ENCODE peak calls at places on chromosomes 5 and 9, in five cellular contexts. One of them, this sample, is unnamed.

GRCh38 chr9:38120961-38121360 is 51.9 kb upstream of the SHB start:
- DNase-seq in A549: no peak
- DNase-seq in esophagus muscularis mucosa: no peak
- DNase-seq in IMR-90: no peak
- DNase-seq in colonic mucosa: no peak
- DNase-seq in this sample: peak

GRCh38 chr5:153147891-153148623 is 342.4 kb upstream of the GRIA1 start:
- DNase-seq in A549: peak
- DNase-seq in esophagus muscularis mucosa: no peak
- DNase-seq in IMR-90: no peak
- DNase-seq in colonic mucosa: no peak
- DNase-seq in this sample: no peak

GRCh38 chr5:132462856-132463745 is 27.5 kb downstream of the IRF1 start:
- DNase-seq in A549: no peak
- DNase-seq in esophagus muscularis mucosa: no peak
- DNase-seq in IMR-90: no peak
- DNase-seq in colonic mucosa: no peak
- DNase-seq in this sample: no peak

GRCh38 chr5:124057161-124057814 is 545.3 kb downstream of the CSNK1G3 start:
- DNase-seq in A549: no peak
- DNase-seq in esophagus muscularis mucosa: no peak
- DNase-seq in IMR-90: no peak
- DNase-seq in colonic mucosa: peak
- DNase-seq in this sample: peak

GRCh38 chr9:84756156-84756555 is 86.6 kb downstream of the NTRK2 start:
- DNase-seq in A549: no peak
- DNase-seq in esophagus muscularis mucosa: no peak
- DNase-seq in IMR-90: no peak
- DNase-seq in colonic mucosa: no peak
- DNase-seq in this sample: no peak

GRCh38 chr5:142981475-142981874 is 211.3 kb downstream of the ARHGAP26 start:
- DNase-seq in A549: no peak
- DNase-seq in esophagus muscularis mucosa: no peak
- DNase-seq in IMR-90: no peak
- DNase-seq in colonic mucosa: no peak
- DNase-seq in this sample: no peak

GRCh38 chr5:28523887-28524637 is 1485.7 kb upstream of the CDH9 start:
- DNase-seq in A549: peak
- DNase-seq in esophagus muscularis mucosa: no peak
- DNase-seq in IMR-90: peak
- DNase-seq in colonic mucosa: no peak
- DNase-seq in this sample: no peak

GRCh38 chr5:163595851-163596399 is 90.5 kb downstream of the MAT2B start:
- DNase-seq in A549: no peak
- DNase-seq in esophagus muscularis mucosa: no peak
- DNase-seq in IMR-90: no peak
- DNase-seq in colonic mucosa: no peak
- DNase-seq in this sample: no peak

GRCh38 chr9:93663877-93664548 is 87.6 kb downstream of the PHF2 start:
- DNase-seq in A549: no peak
- DNase-seq in esophagus muscularis mucosa: no peak
- DNase-seq in IMR-90: no peak
- DNase-seq in colonic mucosa: no peak
- DNase-seq in this sample: peak

GRCh38 chr5:127615916-127616315 is 33.0 kb upstream of the CTXN3 start:
- DNase-seq in A549: no peak
- DNase-seq in esophagus muscularis mucosa: no peak
- DNase-seq in IMR-90: peak
- DNase-seq in colonic mucosa: no peak
- DNase-seq in this sample: no peak

GRCh38 chr9:70143394-70144130 is 99.9 kb downstream of the MAMDC2 start:
- DNase-seq in A549: no peak
- DNase-seq in esophagus muscularis mucosa: no peak
- DNase-seq in IMR-90: peak
- DNase-seq in colonic mucosa: no peak
- DNase-seq in this sample: no peak

DNA sequence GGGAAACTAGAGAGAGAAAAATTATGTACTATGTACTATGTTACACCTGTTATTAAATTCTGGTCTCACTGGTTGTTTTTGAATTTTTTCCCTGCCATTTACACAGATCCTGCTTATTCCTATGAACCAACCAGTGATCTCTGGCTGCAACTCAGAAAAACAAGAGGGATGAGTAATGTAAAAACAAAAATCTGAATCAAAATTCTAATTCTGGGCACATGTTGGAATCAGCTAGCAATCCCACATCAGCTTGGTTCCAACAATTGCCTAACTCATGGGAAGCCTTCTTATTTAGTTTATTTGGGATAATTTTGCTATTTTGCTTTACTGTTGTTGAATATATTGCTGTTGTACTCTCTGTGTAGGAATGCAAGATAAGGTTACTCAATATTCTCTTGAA is 78.3 kb downstream of the PLK2 start:
- DNase-seq in A549: no peak
- DNase-seq in esophagus muscularis mucosa: no peak
- DNase-seq in IMR-90: no peak
- DNase-seq in colonic mucosa: no peak
- DNase-seq in this sample: no peak
- H3K4me3 ChIP-seq in A549: no peak
- H3K4me3 ChIP-seq in esophagus muscularis mucosa: no peak
- H3K4me3 ChIP-seq in IMR-90: no peak
- H3K4me3 ChIP-seq in colonic mucosa: no peak
- H3K4me3 ChIP-seq in this sample: no peak

GRCh38 chr9:95679874-95680273 is 163.1 kb upstream of the PTCH1 start:
- DNase-seq in A549: no peak
- DNase-seq in esophagus muscularis mucosa: no peak
- DNase-seq in IMR-90: no peak
- DNase-seq in colonic mucosa: no peak
- DNase-seq in this sample: no peak
- TF ChIP-seq CTCF in A549: no peak
- TF ChIP-seq CTCF in esophagus muscularis mucosa: no peak
- TF ChIP-seq CTCF in IMR-90: no peak
- TF ChIP-seq CTCF in colonic mucosa: no peak
- TF ChIP-seq CTCF in this sample: no peak

DNA sequence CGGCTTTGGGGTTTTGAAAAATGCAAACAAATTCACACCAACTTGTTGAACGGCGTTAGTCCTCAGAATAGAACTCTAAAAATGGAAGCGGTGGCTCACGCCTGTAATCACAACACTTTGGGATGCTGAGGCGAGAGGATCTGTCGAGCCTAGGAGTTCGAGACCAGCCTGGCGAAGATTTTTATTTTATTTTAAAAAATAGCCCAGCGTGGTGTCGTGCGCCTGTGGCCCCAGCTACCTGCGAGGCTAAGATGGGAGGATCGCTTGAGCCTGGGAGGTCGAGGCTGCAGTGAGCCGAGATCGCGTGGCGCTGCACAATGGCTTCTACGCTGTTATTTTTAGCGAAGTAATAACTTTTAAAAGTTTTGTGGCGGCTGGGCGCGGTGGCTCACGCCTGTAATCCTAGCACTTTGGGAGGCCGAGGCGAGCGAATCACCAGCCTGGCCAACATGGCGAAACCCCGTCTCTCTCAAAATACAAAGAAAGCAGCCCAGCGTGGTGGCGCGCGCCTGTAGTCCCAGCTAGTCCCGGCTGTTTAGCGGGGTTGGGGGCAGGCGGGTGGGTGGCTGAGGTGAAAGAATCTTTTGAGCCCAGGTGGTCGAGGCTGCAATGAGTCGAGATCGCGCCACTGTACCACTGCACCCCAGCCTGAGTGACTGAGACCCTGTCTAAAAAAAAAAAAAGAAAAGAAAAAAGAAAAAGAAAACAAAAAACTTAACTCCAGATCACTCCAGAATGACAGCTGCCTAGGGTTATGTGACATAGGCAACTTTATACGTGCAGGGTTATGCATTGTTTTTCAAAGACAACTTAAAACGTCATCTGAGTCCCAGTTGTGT is 808 bp upstream of the PLIN2 start:
- DNase-seq in A549: peak
- DNase-seq in esophagus muscularis mucosa: no peak
- DNase-seq in IMR-90: no peak
- DNase-seq in colonic mucosa: peak
- DNase-seq in this sample: peak
- H3K4me3 ChIP-seq in A549: peak
- H3K4me3 ChIP-seq in esophagus muscularis mucosa: peak
- H3K4me3 ChIP-seq in IMR-90: peak
- H3K4me3 ChIP-seq in colonic mucosa: peak
- H3K4me3 ChIP-seq in this sample: peak

GRCh38 chr5:14581891-14582796 is 552 bp downstream of the OTULINL start:
- DNase-seq in A549: peak
- DNase-seq in esophagus muscularis mucosa: no peak
- DNase-seq in IMR-90: no peak
- DNase-seq in colonic mucosa: peak
- DNase-seq in this sample: peak
- TF ChIP-seq CTCF in A549: no peak
- TF ChIP-seq CTCF in esophagus muscularis mucosa: no peak
- TF ChIP-seq CTCF in IMR-90: no peak
- TF ChIP-seq CTCF in colonic mucosa: no peak
- TF ChIP-seq CTCF in this sample: no peak

DNA sequence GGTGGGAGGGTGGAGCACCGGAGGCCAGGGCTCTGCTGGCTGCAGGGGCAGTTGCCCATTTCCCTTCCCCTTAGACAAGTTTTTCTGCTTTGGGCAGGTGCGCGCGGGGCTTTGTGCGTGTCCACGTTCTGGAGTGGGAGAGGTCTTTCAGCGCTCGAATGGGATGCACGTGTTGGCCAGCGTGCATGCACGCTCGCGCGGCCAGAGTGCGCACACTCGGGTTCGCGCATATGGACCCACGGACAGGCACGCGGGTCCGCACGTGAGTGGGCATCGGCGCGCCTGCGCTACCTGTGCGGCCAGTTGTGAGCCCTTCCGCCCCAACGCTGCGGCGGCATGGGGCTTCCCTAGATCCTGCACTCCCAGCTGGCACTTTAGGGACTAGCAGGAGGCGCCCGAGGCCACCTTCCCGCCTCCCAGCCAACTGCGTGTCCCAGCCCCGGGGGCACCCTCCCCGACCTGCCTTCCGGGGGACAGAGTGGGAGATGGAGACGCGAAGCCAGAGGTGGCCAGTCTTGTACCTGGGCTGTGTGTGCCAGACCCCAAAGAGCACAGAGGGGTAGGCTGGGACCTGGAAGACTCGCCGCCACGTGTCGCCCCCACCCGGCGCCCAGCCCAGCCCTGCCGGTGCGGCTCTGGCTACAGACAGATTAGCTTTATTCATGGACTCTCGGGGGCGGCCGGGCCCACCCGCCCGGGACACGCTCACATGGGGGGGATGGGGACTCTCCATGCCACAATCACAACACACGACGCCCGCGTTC is 9.8 kb upstream of the GPRIN1 start:
- DNase-seq in A549: no peak
- DNase-seq in esophagus muscularis mucosa: no peak
- DNase-seq in IMR-90: no peak
- DNase-seq in colonic mucosa: no peak
- DNase-seq in this sample: no peak
- H3K4me3 ChIP-seq in A549: peak
- H3K4me3 ChIP-seq in esophagus muscularis mucosa: peak
- H3K4me3 ChIP-seq in IMR-90: peak
- H3K4me3 ChIP-seq in colonic mucosa: no peak
- H3K4me3 ChIP-seq in this sample: no peak

DNA sequence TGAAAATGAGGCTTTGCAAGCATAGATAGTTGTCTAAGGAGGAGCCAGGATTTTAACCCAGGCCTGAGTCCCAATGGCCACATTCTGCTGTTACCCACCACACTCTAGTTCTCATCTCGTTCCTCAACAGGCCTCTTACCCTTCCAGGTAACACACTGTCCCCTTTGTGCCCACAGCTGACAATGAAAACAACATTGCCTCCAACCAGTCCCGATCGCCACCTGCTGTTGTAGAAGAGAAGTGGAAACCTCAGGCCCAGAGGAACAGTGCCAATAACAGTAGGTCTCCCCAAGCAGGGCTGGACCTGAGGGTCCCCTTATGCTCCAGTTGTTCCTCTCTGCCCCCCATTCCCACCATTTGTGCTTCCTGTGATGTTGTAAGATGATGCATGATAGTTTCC is 30.4 kb downstream of the AMBP start:
- DNase-seq in A549: peak
- DNase-seq in esophagus muscularis mucosa: no peak
- DNase-seq in IMR-90: no peak
- DNase-seq in colonic mucosa: peak
- DNase-seq in this sample: peak
- TF ChIP-seq CTCF in A549: no peak
- TF ChIP-seq CTCF in esophagus muscularis mucosa: no peak
- TF ChIP-seq CTCF in IMR-90: peak
- TF ChIP-seq CTCF in colonic mucosa: peak
- TF ChIP-seq CTCF in this sample: no peak

DNA sequence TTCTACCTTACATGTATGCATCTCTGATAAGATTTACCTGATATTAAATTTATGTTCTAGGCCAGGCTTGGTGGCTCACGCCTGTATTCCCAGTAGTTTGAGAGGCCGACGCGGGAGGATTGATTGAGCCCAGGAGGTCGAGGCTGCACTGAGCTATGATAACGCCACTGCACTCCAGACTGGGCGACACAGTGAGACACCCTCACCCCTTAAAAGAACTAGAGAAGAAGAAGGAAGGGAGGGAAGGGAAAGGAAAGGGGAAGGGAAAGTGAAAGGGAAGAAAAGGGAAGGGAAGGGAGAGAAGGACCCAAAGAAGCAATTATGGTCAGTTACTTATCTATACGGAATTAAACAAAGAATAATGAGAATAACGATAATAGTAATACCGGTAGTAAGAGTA is 1.2 kb upstream of the RFK start:
- DNase-seq in A549: no peak
- DNase-seq in esophagus muscularis mucosa: no peak
- DNase-seq in IMR-90: no peak
- DNase-seq in colonic mucosa: no peak
- DNase-seq in this sample: no peak
- H3K4me3 ChIP-seq in A549: peak
- H3K4me3 ChIP-seq in esophagus muscularis mucosa: peak
- H3K4me3 ChIP-seq in IMR-90: no peak
- H3K4me3 ChIP-seq in colonic mucosa: peak
- H3K4me3 ChIP-seq in this sample: no peak

GRCh38 chr9:71909887-71910601 is 949 bp downstream of the ABHD17B start:
- DNase-seq in A549: peak
- DNase-seq in esophagus muscularis mucosa: peak
- DNase-seq in IMR-90: peak
- DNase-seq in colonic mucosa: peak
- DNase-seq in this sample: peak
- TF ChIP-seq CTCF in A549: no peak
- TF ChIP-seq CTCF in esophagus muscularis mucosa: no peak
- TF ChIP-seq CTCF in IMR-90: no peak
- TF ChIP-seq CTCF in colonic mucosa: no peak
- TF ChIP-seq CTCF in this sample: no peak

DNA sequence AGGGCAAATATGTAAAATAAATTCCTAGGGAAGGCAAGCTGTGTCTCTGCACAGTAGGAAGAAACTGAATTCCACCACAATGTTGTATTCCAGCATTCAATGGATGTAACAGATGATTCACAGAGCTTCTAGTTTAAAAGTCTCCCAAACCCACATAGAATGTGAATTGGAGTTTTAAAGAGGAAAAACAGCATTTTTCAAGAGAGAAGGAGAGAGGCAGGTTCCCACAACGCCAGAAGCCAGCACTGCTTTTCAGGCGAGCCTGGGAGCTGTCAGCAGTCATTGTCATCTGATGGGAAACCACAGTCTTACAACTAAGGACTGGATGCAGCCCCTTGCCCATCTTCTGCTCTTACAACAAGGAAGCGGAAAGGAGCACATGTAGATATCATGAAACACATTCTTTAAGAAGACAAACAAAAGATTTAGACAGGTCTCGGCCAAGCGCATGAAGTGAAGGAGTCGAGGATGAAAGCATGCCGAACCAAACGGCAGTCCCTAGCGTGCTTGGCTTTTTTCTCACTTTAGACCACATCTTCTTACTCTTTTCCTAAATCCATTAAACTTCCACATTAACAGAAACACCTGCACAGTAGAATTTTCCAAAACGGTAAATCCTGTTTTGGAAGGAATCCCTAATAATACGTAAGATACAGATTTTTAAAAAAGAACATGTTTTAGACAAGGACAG is 611 bp downstream of the DIRAS2 start:
- DNase-seq in A549: no peak
- DNase-seq in esophagus muscularis mucosa: no peak
- DNase-seq in IMR-90: no peak
- DNase-seq in colonic mucosa: no peak
- DNase-seq in this sample: no peak
- H3K4me3 ChIP-seq in A549: peak
- H3K4me3 ChIP-seq in esophagus muscularis mucosa: peak
- H3K4me3 ChIP-seq in IMR-90: no peak
- H3K4me3 ChIP-seq in colonic mucosa: peak
- H3K4me3 ChIP-seq in this sample: no peak